ENCODE peak calls at places on chromosome 4, in seven cellular contexts. One of them, this sample, is unnamed.

GRCh38 chr4:5890063-5890727 is 2.7 kb downstream of the CRMP1 start:
- DNase-seq in astrocyte: peak; percentile 25
- DNase-seq in iris pigment epithelial cell: no peak
- DNase-seq in activated T-helper 1 cell treated with anti-CD3 and anti-CD28 coated beads, Interleukin-2, amount 50 U/mL, for 16 hours: no peak
- DNase-seq in Right ventricle myocardium superior: no peak
- DNase-seq in sigmoid colon: no peak
- DNase-seq in activated CD4-positive, alpha-beta T cell treated with anti-CD3 and anti-CD28 coated beads, Interleukin-2, amount 50 U/mL, for 24 hours: no peak
- DNase-seq in this sample: no peak

GRCh38 chr4:77699731-77700210 is 94.2 kb downstream of the CXCL13 start:
- DNase-seq in astrocyte: peak; percentile 90
- DNase-seq in iris pigment epithelial cell: peak; percentile 92
- DNase-seq in activated T-helper 1 cell treated with anti-CD3 and anti-CD28 coated beads, Interleukin-2, amount 50 U/mL, for 16 hours: no peak
- DNase-seq in Right ventricle myocardium superior: no peak
- DNase-seq in sigmoid colon: no peak
- DNase-seq in activated CD4-positive, alpha-beta T cell treated with anti-CD3 and anti-CD28 coated beads, Interleukin-2, amount 50 U/mL, for 24 hours: no peak
- DNase-seq in this sample: no peak

GRCh38 chr4:150720973-150721518 is 139.1 kb downstream of the MAB21L2 start:
- DNase-seq in astrocyte: no peak
- DNase-seq in iris pigment epithelial cell: no peak
- DNase-seq in activated T-helper 1 cell treated with anti-CD3 and anti-CD28 coated beads, Interleukin-2, amount 50 U/mL, for 16 hours: no peak
- DNase-seq in Right ventricle myocardium superior: no peak
- DNase-seq in sigmoid colon: no peak
- DNase-seq in activated CD4-positive, alpha-beta T cell treated with anti-CD3 and anti-CD28 coated beads, Interleukin-2, amount 50 U/mL, for 24 hours: no peak
- DNase-seq in this sample: no peak

GRCh38 chr4:36013206-36013605 is 231.1 kb downstream of the ARAP2 start:
- DNase-seq in astrocyte: peak; percentile 62
- DNase-seq in iris pigment epithelial cell: no peak
- DNase-seq in activated T-helper 1 cell treated with anti-CD3 and anti-CD28 coated beads, Interleukin-2, amount 50 U/mL, for 16 hours: no peak
- DNase-seq in Right ventricle myocardium superior: no peak
- DNase-seq in sigmoid colon: no peak
- DNase-seq in activated CD4-positive, alpha-beta T cell treated with anti-CD3 and anti-CD28 coated beads, Interleukin-2, amount 50 U/mL, for 24 hours: no peak
- DNase-seq in this sample: no peak

GRCh38 chr4:90419124-90419711 is 292.0 kb downstream of the CCSER1 start:
- DNase-seq in astrocyte: peak; percentile 16
- DNase-seq in iris pigment epithelial cell: peak; percentile 46
- DNase-seq in activated T-helper 1 cell treated with anti-CD3 and anti-CD28 coated beads, Interleukin-2, amount 50 U/mL, for 16 hours: no peak
- DNase-seq in Right ventricle myocardium superior: no peak
- DNase-seq in sigmoid colon: no peak
- DNase-seq in activated CD4-positive, alpha-beta T cell treated with anti-CD3 and anti-CD28 coated beads, Interleukin-2, amount 50 U/mL, for 24 hours: no peak
- DNase-seq in this sample: no peak

GRCh38 chr4:153725070-153725810 is 34.6 kb downstream of the RNF175 start:
- DNase-seq in astrocyte: no peak
- DNase-seq in iris pigment epithelial cell: no peak
- DNase-seq in activated T-helper 1 cell treated with anti-CD3 and anti-CD28 coated beads, Interleukin-2, amount 50 U/mL, for 16 hours: no peak
- DNase-seq in Right ventricle myocardium superior: no peak
- DNase-seq in sigmoid colon: no peak
- DNase-seq in activated CD4-positive, alpha-beta T cell treated with anti-CD3 and anti-CD28 coated beads, Interleukin-2, amount 50 U/mL, for 24 hours: no peak
- DNase-seq in this sample: no peak

GRCh38 chr4:1244978-1245471 is 3.9 kb downstream of the CTBP1 start:
- DNase-seq in astrocyte: no peak
- DNase-seq in iris pigment epithelial cell: no peak
- DNase-seq in activated T-helper 1 cell treated with anti-CD3 and anti-CD28 coated beads, Interleukin-2, amount 50 U/mL, for 16 hours: no peak
- DNase-seq in Right ventricle myocardium superior: no peak
- DNase-seq in sigmoid colon: no peak
- DNase-seq in activated CD4-positive, alpha-beta T cell treated with anti-CD3 and anti-CD28 coated beads, Interleukin-2, amount 50 U/mL, for 24 hours: no peak
- DNase-seq in this sample: no peak

GRCh38 chr4:12716896-12717295 is 767.2 kb downstream of the RAB28 start:
- DNase-seq in astrocyte: no peak
- DNase-seq in iris pigment epithelial cell: no peak
- DNase-seq in activated T-helper 1 cell treated with anti-CD3 and anti-CD28 coated beads, Interleukin-2, amount 50 U/mL, for 16 hours: no peak
- DNase-seq in Right ventricle myocardium superior: no peak
- DNase-seq in sigmoid colon: no peak
- DNase-seq in activated CD4-positive, alpha-beta T cell treated with anti-CD3 and anti-CD28 coated beads, Interleukin-2, amount 50 U/mL, for 24 hours: no peak
- DNase-seq in this sample: no peak